ENCODE peak calls at places on chromosomes 2 and 18, in eight cellular contexts. G is fibroblast of gingiva; S is activated T-helper 1 cell treated with anti-CD3 and anti-CD28 coated beads, Interleukin-12 subunit alpha, Interleukin-12 subunit beta, Interleukin-2, Interleukin-4 antibody, amounts not matched to agents 30 ng/mL and 10 ng/mL and 1 ng/mL, durations not matched to agents 14 hours and 24 hours and 36 hours; E is mesothelial cell of epicardium; V is T1000; W is left ventricle myocardium inferior; M is stimulated activated CD4-positive, alpha-beta T cell treated with anti-CD3 and anti-CD28 coated beads, Interleukin-1b, Interleukin-23, amount 100 ng/mL, for 48 hours; N is KG1. R is an unnamed sample.

GRCh38 chr2:119246884-119247843 is 23.5 kb downstream of the STEAP3 start:
- DNase-seq in G (no peak), S (no peak), E (no peak), V (no peak), W (no peak), M (no peak), N (no peak), R (no peak)

GRCh38 chr2:128602699-128603101 is 284.0 kb upstream of the HS6ST1 start:
- DNase-seq in G (no peak), S (no peak), E (no peak), V (no peak), W (peak; percentile 11), M (no peak), N (no peak), R (no peak)

GRCh38 chr2:220076734-220077133 is 449.3 kb downstream of the SLC4A3 start:
- DNase-seq in G (peak; percentile 91), S (no peak), E (no peak), V (peak; percentile 8), W (no peak), M (no peak), N (no peak), R (peak; percentile 65)

GRCh38 chr2:189521686-189522434 is 58.7 kb downstream of the SLC40A1 start:
- DNase-seq in G (peak; percentile 78), S (no peak), E (no peak), V (no peak), W (no peak), M (no peak), N (no peak), R (no peak)

GRCh38 chr2:120825370-120826259 is 89.9 kb downstream of the GLI2 start:
- DNase-seq in G (peak; percentile 80), S (no peak), E (no peak), V (peak; percentile 38), W (peak; percentile 68), M (no peak), N (no peak), R (peak; percentile 99)

GRCh38 chr2:39512434-39512935 is 75.4 kb upstream of the MAP4K3 start:
- DNase-seq in G (peak; percentile 20), S (no peak), E (peak; percentile 54), V (no peak), W (peak; percentile 30), M (peak; percentile 11), N (no peak), R (no peak)

GRCh38 chr2:149819356-149819957 is 231.9 kb upstream of the MMADHC start:
- DNase-seq in G (no peak), S (no peak), E (no peak), V (no peak), W (no peak), M (no peak), N (no peak), R (no peak)

GRCh38 chr18:58847383-58848071 is 17.1 kb upstream of the ZNF532 start:
- DNase-seq in G (no peak), S (no peak), E (no peak), V (no peak), W (peak; percentile 36), M (no peak), N (no peak), R (no peak)

GRCh38 chr2:79964966-79965365 is 339.6 kb downstream of the LRRTM1 start:
- DNase-seq in G (no peak), S (no peak), E (no peak), V (no peak), W (no peak), M (no peak), N (no peak), R (no peak)

GRCh38 chr18:48979944-48980890 is 29.5 kb upstream of the SMAD7 start:
- DNase-seq in G (no peak), S (no peak), E (no peak), V (no peak), W (no peak), M (no peak), N (no peak), R (no peak)

GRCh38 chr2:162838141-162838500 is 446 bp downstream of the KCNH7 start:
- DNase-seq in G (no peak), S (no peak), E (no peak), V (no peak), W (no peak), M (no peak), N (no peak), R (no peak)

GRCh38 chr2:71064754-71065621 is 3.5 kb upstream of the NAGK start:
- DNase-seq in G (no peak), S (no peak), E (no peak), V (no peak), W (no peak), M (no peak), N (peak; percentile 45), R (no peak)

GRCh38 chr18:76385681-76385975 is 109.4 kb downstream of the ZNF516 start:
- DNase-seq in G (no peak), S (no peak), E (no peak), V (no peak), W (no peak), M (no peak), N (no peak), R (no peak)

GRCh38 chr2:236168110-236169067 is at the start of gene GBX2:
- DNase-seq in G (no peak), S (no peak), E (peak; percentile 73), V (peak; percentile 83), W (no peak), M (peak; percentile 16), N (no peak), R (no peak)

R was measured in brain pericyte.